ENCODE peak calls at places on chromosomes 5 and 9, in six cellular contexts. O, U, D, T, K and I are unnamed samples.

GRCh38 chr5:78701795-78702406 is 53.3 kb upstream of the LHFPL2 start:
- DNase-seq in O (no peak), U (no peak), D (peak), T (no peak), K (no peak), I (no peak)

GRCh38 chr5:52043543-52043942 is 660.3 kb downstream of the ISL1 start:
- DNase-seq in O (no peak), U (no peak), D (no peak), T (no peak), K (no peak), I (no peak)

GRCh38 chr5:163401271-163401670 is 36.1 kb upstream of the CCNG1 start:
- DNase-seq in O (no peak), U (no peak), D (no peak), T (no peak), K (no peak), I (no peak)

GRCh38 chr9:29966247-29966646 is 2393.0 kb upstream of the C9orf72 start:
- DNase-seq in O (no peak), U (no peak), D (peak), T (no peak), K (no peak), I (no peak)

GRCh38 chr9:27125030-27125429 is 16.0 kb downstream of the TEK start:
- DNase-seq in O (peak), U (no peak), D (peak), T (no peak), K (peak), I (peak)

GRCh38 chr5:74655716-74656115 is 15.2 kb upstream of the ENC1 start:
- DNase-seq in O (no peak), U (no peak), D (no peak), T (no peak), K (no peak), I (no peak)

GRCh38 chr9:89721971-89722530 is 117.2 kb downstream of the GADD45G start:
- DNase-seq in O (no peak), U (no peak), D (no peak), T (no peak), K (no peak), I (no peak)

GRCh38 chr5:112303685-112304084 is 115.4 kb downstream of the EPB41L4A start:
- DNase-seq in O (no peak), U (no peak), D (no peak), T (no peak), K (no peak), I (no peak)

GRCh38 chr5:158727771-158728311 is 371.9 kb downstream of the EBF1 start:
- DNase-seq in O (no peak), U (no peak), D (peak), T (no peak), K (peak), I (no peak)

GRCh38 chr5:73902327-73903051 is 276.5 kb downstream of the ARHGEF28 start:
- DNase-seq in O (no peak), U (peak), D (peak), T (peak), K (no peak), I (peak)

GRCh38 chr9:14346826-14347407 is 33.0 kb upstream of the NFIB start:
- DNase-seq in O (no peak), U (no peak), D (no peak), T (peak), K (no peak), I (no peak)

GRCh38 chr5:87944553-87945320 is 323.9 kb downstream of the TMEM161B start:
- DNase-seq in O (no peak), U (no peak), D (no peak), T (no peak), K (no peak), I (no peak)

GRCh38 chr5:175809531-175810121 is 61.8 kb upstream of the CPLX2 start:
- DNase-seq in O (no peak), U (no peak), D (peak), T (no peak), K (no peak), I (no peak)

GRCh38 chr9:114570742-114571141 is 16.8 kb upstream of the ATP6V1G1 start:
- DNase-seq in O (no peak), U (no peak), D (no peak), T (no peak), K (no peak), I (no peak)

GRCh38 chr9:116327702-116328440 is 174.3 kb downstream of the PAPPA start:
- DNase-seq in O (no peak), U (no peak), D (peak), T (no peak), K (no peak), I (no peak)

GRCh38 chr5:33439905-33440481 is 772 bp upstream of the TARS1 start:
- DNase-seq in O (no peak), U (no peak), D (no peak), T (no peak), K (no peak), I (no peak)

GRCh38 chr5:81016116-81016515 is 56.0 kb downstream of the RASGRF2 start:
- DNase-seq in O (no peak), U (no peak), D (no peak), T (no peak), K (no peak), I (no peak)

GRCh38 chr5:113043491-113043931 is 66.9 kb downstream of the DCP2 start:
- DNase-seq in O (no peak), U (no peak), D (peak), T (peak), K (peak), I (no peak)

GRCh38 chr9:3136999-3137675 is 293.2 kb upstream of the PUM3 start:
- DNase-seq in O (no peak), U (no peak), D (peak), T (no peak), K (no peak), I (no peak)

GRCh38 chr9:123099042-123099441 is 65.6 kb downstream of the GPR21 start:
- DNase-seq in O (no peak), U (no peak), D (no peak), T (no peak), K (no peak), I (no peak)

GRCh38 chr5:61701877-61702602 is 370.0 kb downstream of the ZSWIM6 start:
- DNase-seq in O (no peak), U (no peak), D (no peak), T (no peak), K (no peak), I (no peak)

GRCh38 chr9:18542837-18543405 is 69.0 kb downstream of the ADAMTSL1 start:
- DNase-seq in O (no peak), U (no peak), D (peak), T (peak), K (no peak), I (no peak)

GRCh38 chr5:66769839-66770617 is 173.8 kb downstream of the MAST4 start:
- DNase-seq in O (no peak), U (no peak), D (peak), T (peak), K (peak), I (no peak)

GRCh38 chr9:136533775-136534157 is 12.1 kb downstream of the NOTCH1 start:
- DNase-seq in O (peak), U (no peak), D (no peak), T (no peak), K (no peak), I (no peak)

GRCh38 chr9:109310486-109310901 is 10.4 kb downstream of the EPB41L4B start:
- DNase-seq in O (no peak), U (no peak), D (peak), T (no peak), K (no peak), I (no peak)

GRCh38 chr5:141514330-141515111 is 25.6 kb downstream of the PCDHGC5 start:
- DNase-seq in O (no peak), U (no peak), D (peak), T (no peak), K (no peak), I (no peak)

GRCh38 chr9:70881321-70881720 is 240.1 kb downstream of the TRPM3 start:
- DNase-seq in O (no peak), U (no peak), D (no peak), T (no peak), K (no peak), I (no peak)

GRCh38 chr5:135057233-135057632 is 23.2 kb upstream of the PITX1 start:
- DNase-seq in O (no peak), U (no peak), D (no peak), T (no peak), K (no peak), I (no peak)

GRCh38 chr5:57412010-57412409 is 70.6 kb downstream of the ACTBL2 start:
- DNase-seq in O (no peak), U (no peak), D (peak), T (peak), K (no peak), I (no peak)

DNA sequence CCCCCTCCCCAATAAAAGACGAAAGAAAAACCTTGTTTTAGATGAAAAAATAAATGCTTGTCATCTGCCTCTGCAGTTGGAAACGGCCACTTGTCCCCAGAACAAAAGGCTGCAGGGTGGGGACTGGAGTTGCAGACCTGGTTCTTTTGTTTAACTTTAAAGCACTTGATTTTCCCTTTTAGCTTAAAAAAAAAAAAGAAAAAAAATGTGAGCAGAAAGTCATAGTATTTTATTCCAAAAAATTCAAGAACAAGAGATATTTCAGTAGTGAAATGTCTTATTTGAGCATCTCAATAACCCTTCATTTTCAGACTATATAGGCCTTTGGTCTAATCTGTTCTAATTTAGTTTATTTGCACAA is 1.8 kb downstream of the MAP1B start:
- DNase-seq in O (no peak), U (no peak), D (no peak), T (no peak), K (no peak), I (no peak)
- H3K4me3 ChIP-seq in O (peak), U (peak), D (peak), T (peak), K (peak), I (no peak)

GRCh38 chr9:119027901-119028699 is 341.1 kb downstream of the BRINP1 start:
- DNase-seq in O (no peak), U (no peak), D (no peak), T (no peak), K (no peak), I (no peak)
- TF ChIP-seq CTCF in O (no peak), U (no peak), D (no peak), T (peak), K (no peak), I (no peak)

DNA sequence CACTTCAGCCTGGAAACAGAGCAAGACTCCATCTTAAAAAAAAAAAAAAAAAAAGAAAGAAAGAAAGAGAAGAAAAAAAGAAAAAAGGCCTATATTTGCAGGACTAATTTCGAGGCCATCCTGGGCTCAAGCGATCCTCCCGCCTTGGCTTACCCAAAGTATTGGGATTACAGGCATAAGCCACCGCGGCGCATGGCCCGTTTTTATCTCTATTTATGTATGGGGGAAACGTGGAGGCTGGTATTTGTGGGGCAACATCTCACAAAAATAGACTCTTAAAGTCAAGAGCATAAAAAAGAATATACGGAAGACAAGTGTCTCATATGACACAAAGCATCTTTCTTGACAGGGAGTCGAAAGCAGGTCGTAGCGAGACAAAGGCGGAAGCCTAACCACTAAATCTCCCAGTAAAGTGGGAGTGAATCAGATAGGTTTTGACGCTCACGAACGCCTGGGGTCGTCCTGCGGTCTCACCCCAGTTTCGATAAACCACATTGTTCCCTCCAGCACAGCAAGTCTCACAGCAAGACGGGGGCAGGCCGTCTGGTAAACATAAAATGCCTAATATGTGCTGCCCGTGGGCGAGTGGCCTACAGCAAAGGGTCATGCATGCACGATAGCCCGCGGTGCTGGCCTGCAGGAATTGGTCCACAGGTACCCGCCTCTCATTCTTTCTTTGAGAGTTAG is 1.8 kb upstream of the TRIM41 start:
- DNase-seq in O (no peak), U (peak), D (no peak), T (no peak), K (no peak), I (no peak)
- H3K4me3 ChIP-seq in O (no peak), U (peak), D (peak), T (peak), K (no peak), I (peak)

GRCh38 chr5:95107138-95107537 is 177.8 kb downstream of the MCTP1 start:
- DNase-seq in O (no peak), U (no peak), D (no peak), T (no peak), K (no peak), I (no peak)

GRCh38 chr5:95113489-95113888 is 171.4 kb downstream of the MCTP1 start:
- DNase-seq in O (no peak), U (no peak), D (peak), T (no peak), K (no peak), I (no peak)

GRCh38 chr5:95114305-95114704 is 170.6 kb downstream of the MCTP1 start:
- DNase-seq in O (no peak), U (no peak), D (no peak), T (no peak), K (no peak), I (no peak)

GRCh38 chr5:95111141-95111540 is 173.8 kb downstream of the MCTP1 start:
- DNase-seq in O (no peak), U (no peak), D (no peak), T (no peak), K (no peak), I (no peak)

GRCh38 chr5:95110112-95110511 is 174.8 kb downstream of the MCTP1 start:
- DNase-seq in O (no peak), U (no peak), D (no peak), T (no peak), K (no peak), I (no peak)
- TF ChIP-seq CTCF in O (no peak), U (peak), D (no peak), T (no peak), K (no peak), I (no peak)

GRCh38 chr9:93500571-93501298 is 47.4 kb upstream of the FAM120AOS start:
- DNase-seq in O (no peak), U (no peak), D (no peak), T (no peak), K (no peak), I (no peak)
- H3K4me3 ChIP-seq in O (no peak), U (no peak), D (no peak), T (no peak), K (peak), I (no peak)

GRCh38 chr5:149404746-149405549 is 25.9 kb upstream of the IL17B start:
- DNase-seq in O (no peak), U (no peak), D (no peak), T (no peak), K (peak), I (no peak)

GRCh38 chr5:149405550-149406202 is 26.6 kb upstream of the IL17B start:
- DNase-seq in O (no peak), U (no peak), D (no peak), T (no peak), K (no peak), I (no peak)

GRCh38 chr5:149407331-149408251 is 28.5 kb upstream of the IL17B start:
- DNase-seq in O (no peak), U (no peak), D (peak), T (no peak), K (peak), I (no peak)

GRCh38 chr5:149406979-149407306 is 27.9 kb upstream of the IL17B start:
- DNase-seq in O (no peak), U (no peak), D (no peak), T (no peak), K (no peak), I (no peak)

GRCh38 chr5:149406203-149406978 is 27.3 kb upstream of the IL17B start:
- DNase-seq in O (no peak), U (no peak), D (peak), T (peak), K (peak), I (no peak)
- TF ChIP-seq CTCF in O (no peak), U (no peak), D (peak), T (peak), K (peak), I (no peak)

DNA sequence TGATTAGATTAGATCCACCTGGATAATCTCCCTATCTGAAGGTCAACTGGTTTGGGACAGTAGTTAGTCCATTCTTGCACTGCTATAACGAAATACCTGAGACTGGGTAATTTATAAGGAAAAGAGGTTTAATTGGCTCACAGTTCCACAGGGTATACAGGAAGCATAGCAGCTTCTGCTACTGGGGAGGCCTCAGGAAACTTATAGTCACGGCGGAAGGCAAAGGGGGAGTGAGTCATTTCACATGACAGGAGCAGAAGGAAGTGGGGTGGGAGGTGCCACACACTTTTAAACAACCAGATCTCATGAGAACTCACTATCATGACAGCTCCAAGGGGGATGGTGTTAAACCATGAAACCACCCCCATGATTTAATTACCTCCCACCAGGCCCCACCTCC is 9.9 kb downstream of the C9orf40 start:
- DNase-seq in O (no peak), U (no peak), D (peak), T (no peak), K (no peak), I (no peak)
- H3K4me3 ChIP-seq in O (no peak), U (no peak), D (no peak), T (no peak), K (no peak), I (no peak)

GRCh38 chr9:9299134-9299533 is 1313.7 kb downstream of the PTPRD start:
- DNase-seq in O (no peak), U (no peak), D (no peak), T (peak), K (no peak), I (no peak)
- TF ChIP-seq CTCF in O (no peak), U (no peak), D (no peak), T (no peak), K (no peak), I (no peak)

GRCh38 chr5:136087961-136088871 is 44.4 kb upstream of the SMAD5 start:
- DNase-seq in O (peak), U (no peak), D (peak), T (no peak), K (peak), I (peak)
- H3K4me3 ChIP-seq in O (no peak), U (no peak), D (peak), T (no peak), K (no peak), I (no peak)

DNA sequence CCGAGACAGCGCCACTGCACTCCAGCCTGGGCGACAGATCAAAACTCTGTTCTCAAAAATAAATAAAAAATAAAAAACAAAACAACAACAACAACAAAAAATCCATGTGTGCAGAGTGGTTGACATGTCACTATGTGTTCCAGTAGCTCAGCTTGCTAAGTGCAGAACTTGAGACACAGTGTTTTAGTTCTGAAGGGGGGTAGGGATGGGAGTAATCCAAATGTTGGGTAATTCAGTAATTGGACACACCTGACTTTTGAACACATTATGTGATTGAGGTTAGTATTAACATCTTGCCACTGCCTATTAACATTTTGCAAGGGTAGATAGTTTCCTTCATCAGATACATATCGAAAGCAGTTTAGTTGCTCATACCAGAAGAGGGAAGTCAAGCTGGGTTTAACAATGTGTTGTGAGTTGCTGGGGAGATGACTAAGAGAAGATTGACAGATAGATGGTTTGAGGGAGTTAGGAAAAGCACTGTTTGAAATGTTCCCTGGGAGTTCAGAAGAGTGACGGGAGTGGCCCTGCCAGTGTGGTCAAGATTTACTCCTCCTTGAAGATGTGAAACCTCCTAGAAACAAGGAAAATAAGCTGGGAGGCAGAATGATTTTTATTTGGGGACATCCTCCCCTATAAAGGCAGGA is 928 bp downstream of the HACD4 start:
- DNase-seq in O (no peak), U (peak), D (peak), T (no peak), K (no peak), I (no peak)
- TF ChIP-seq CTCF in O (no peak), U (no peak), D (no peak), T (no peak), K (no peak), I (no peak)